ENCODE peak calls at places on chromosome 6, in five cellular contexts. E is HCT116, G is IMR-90, L is GM12878, H is K562. J is an unnamed sample.

GRCh38 chr6:135087803-135088202 is 33.2 kb upstream of the HBS1L start:
- DNase-seq in E (no peak), G (no peak), L (no peak), H (no peak), J (no peak)

GRCh38 chr6:84546427-84546914 is 217.9 kb downstream of the TBX18 start:
- DNase-seq in E (no peak), G (no peak), L (peak), H (no peak), J (no peak)

GRCh38 chr6:42428326-42429041 is 23.2 kb downstream of the TRERF1 start:
- DNase-seq in E (no peak), G (peak), L (no peak), H (no peak), J (no peak)

GRCh38 chr6:75488026-75488425 is 5.6 kb downstream of the FILIP1 start:
- DNase-seq in E (no peak), G (peak), L (no peak), H (no peak), J (no peak)

GRCh38 chr6:112983741-112984221 is 636.7 kb downstream of the RFPL4B start:
- DNase-seq in E (no peak), G (peak), L (no peak), H (no peak), J (no peak)

GRCh38 chr6:35727935-35728662 is 8.7 kb upstream of the ARMC12 start:
- DNase-seq in E (no peak), G (peak), L (no peak), H (peak), J (peak)

GRCh38 chr6:22544469-22544868 is 24.9 kb upstream of the HDGFL1 start:
- DNase-seq in E (no peak), G (no peak), L (no peak), H (no peak), J (no peak)

GRCh38 chr6:14784596-14785360 is 461.1 kb upstream of the JARID2 start:
- DNase-seq in E (no peak), G (no peak), L (no peak), H (no peak), J (no peak)

GRCh38 chr6:132819405-132820145 is 5.2 kb downstream of the RPS12 start:
- DNase-seq in E (no peak), G (peak), L (no peak), H (peak), J (no peak)

GRCh38 chr6:113450061-113450465 is 407.1 kb upstream of the MARCKS start:
- DNase-seq in E (no peak), G (peak), L (no peak), H (no peak), J (no peak)

GRCh38 chr6:41565701-41566100 is 19.5 kb downstream of the FOXP4 start:
- DNase-seq in E (no peak), G (no peak), L (no peak), H (no peak), J (no peak)

GRCh38 chr6:52125139-52125538 is 37.7 kb upstream of the PKHD1 start:
- DNase-seq in E (no peak), G (no peak), L (no peak), H (no peak), J (no peak)

GRCh38 chr6:4180653-4181255 is 45.4 kb upstream of the ECI2 start:
- DNase-seq in E (peak), G (peak), L (no peak), H (peak), J (peak)

GRCh38 chr6:19368511-19368910 is 468.7 kb upstream of the ID4 start:
- DNase-seq in E (peak), G (peak), L (no peak), H (no peak), J (no peak)

GRCh38 chr6:155373276-155373675 is 59.0 kb upstream of the TFB1M start:
- DNase-seq in E (no peak), G (peak), L (no peak), H (no peak), J (no peak)
- TF ChIP-seq RAD21 in E (no peak), G (no peak), L (no peak), H (no peak), J (no peak)

GRCh38 chr6:31048090-31048489 is 37.8 kb downstream of the MUC22 start:
- DNase-seq in E (no peak), G (no peak), L (no peak), H (no peak), J (no peak)
- TF ChIP-seq RAD21 in E (no peak), G (no peak), L (no peak), H (no peak), J (no peak)

DNA sequence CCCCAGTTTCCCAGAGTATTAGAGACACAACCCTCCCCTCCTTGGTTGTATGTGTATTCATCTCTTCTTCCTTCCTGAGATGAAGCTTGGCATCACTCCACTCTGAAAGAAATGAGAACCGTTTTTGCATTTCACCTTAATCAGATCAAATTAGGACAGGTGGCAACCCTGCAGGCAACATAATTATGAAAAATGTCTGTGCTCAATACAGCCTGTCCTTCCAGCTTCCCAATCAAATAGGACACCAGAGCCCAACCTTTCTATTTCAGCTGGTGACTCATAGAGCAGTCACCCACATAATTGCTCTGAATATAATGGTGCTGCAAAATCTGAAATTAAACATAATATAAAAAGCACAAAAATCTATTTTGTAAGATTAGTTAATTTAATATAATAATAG is 310.2 kb upstream of the AGPAT4 start:
- DNase-seq in E (no peak), G (no peak), L (no peak), H (no peak), J (no peak)
- TF ChIP-seq RAD21 in E (no peak), G (no peak), L (no peak), H (no peak), J (no peak)

GRCh38 chr6:138160329-138161117 is 1.2 kb upstream of the ARFGEF3 start:
- DNase-seq in E (no peak), G (no peak), L (no peak), H (no peak), J (no peak)
- TF ChIP-seq RAD21 in E (no peak), G (no peak), L (no peak), H (no peak), J (no peak)

GRCh38 chr6:48567016-48567415 is 456.0 kb upstream of the PTCHD4 start:
- DNase-seq in E (no peak), G (no peak), L (no peak), H (no peak), J (no peak)
- TF ChIP-seq RAD21 in E (no peak), G (no peak), L (no peak), H (no peak), J (no peak)

J was measured in A549.